ENCODE peak calls at places on chromosomes 12 and 14, in nine cellular contexts. One of them, this sample, is unnamed.
A peak's percentile ranks its signal among the peaks of the same experiment; 100 is the strongest.

GRCh38 chr14:101351769-101352168 is 209.5 kb upstream of the DIO3 start:
- DNase-seq in iPS DF 19.7: no peak
- DNase-seq in heart left ventricle: no peak
- DNase-seq in fibroblast of lung: no peak
- DNase-seq in H7: no peak
- DNase-seq in NCI-H187 treated with DMSO at 0.1 percent for 48 hours: no peak
- DNase-seq in GDM1: no peak
- DNase-seq in stomach: peak; percentile 14
- DNase-seq in astrocyte of the cerebellum: no peak
- DNase-seq in this sample: no peak

GRCh38 chr12:105705765-105706164 is 375.3 kb downstream of the C12orf75 start:
- DNase-seq in GDM1: no peak
- DNase-seq in heart left ventricle: peak; percentile 58
- DNase-seq in astrocyte of the cerebellum: peak; percentile 59
- DNase-seq in H7: no peak
- DNase-seq in stomach: peak; percentile 41
- DNase-seq in NCI-H187 treated with DMSO at 0.1 percent for 48 hours: no peak
- DNase-seq in iPS DF 19.7: no peak
- DNase-seq in fibroblast of lung: peak; percentile 79
- DNase-seq in this sample: peak; percentile 71

GRCh38 chr14:91425720-91426032 is 8.1 kb upstream of the CCDC88C start:
- DNase-seq in iPS DF 19.7: no peak
- DNase-seq in stomach: no peak
- DNase-seq in heart left ventricle: no peak
- DNase-seq in GDM1: no peak
- DNase-seq in H7: no peak
- DNase-seq in NCI-H187 treated with DMSO at 0.1 percent for 48 hours: no peak
- DNase-seq in astrocyte of the cerebellum: no peak
- DNase-seq in fibroblast of lung: no peak
- DNase-seq in this sample: no peak

GRCh38 chr12:124620606-124621295 is 53.3 kb upstream of the NCOR2 start:
- DNase-seq in iPS DF 19.7: no peak
- DNase-seq in GDM1: no peak
- DNase-seq in heart left ventricle: no peak
- DNase-seq in astrocyte of the cerebellum: no peak
- DNase-seq in stomach: no peak
- DNase-seq in fibroblast of lung: no peak
- DNase-seq in NCI-H187 treated with DMSO at 0.1 percent for 48 hours: no peak
- DNase-seq in H7: peak; percentile 58
- DNase-seq in this sample: peak; percentile 69

GRCh38 chr12:77865178-77865577 is 34.5 kb downstream of the NAV3 start:
- DNase-seq in fibroblast of lung: no peak
- DNase-seq in H7: no peak
- DNase-seq in iPS DF 19.7: no peak
- DNase-seq in stomach: no peak
- DNase-seq in GDM1: no peak
- DNase-seq in astrocyte of the cerebellum: no peak
- DNase-seq in heart left ventricle: no peak
- DNase-seq in NCI-H187 treated with DMSO at 0.1 percent for 48 hours: no peak
- DNase-seq in this sample: no peak

GRCh38 chr14:72876021-72876709 is 17.7 kb downstream of the DPF3 start:
- DNase-seq in iPS DF 19.7: no peak
- DNase-seq in astrocyte of the cerebellum: no peak
- DNase-seq in GDM1: no peak
- DNase-seq in fibroblast of lung: no peak
- DNase-seq in NCI-H187 treated with DMSO at 0.1 percent for 48 hours: no peak
- DNase-seq in heart left ventricle: no peak
- DNase-seq in H7: no peak
- DNase-seq in stomach: no peak
- DNase-seq in this sample: no peak

GRCh38 chr12:81809829-81810595 is 50.9 kb upstream of the PPFIA2 start:
- DNase-seq in H7: no peak
- DNase-seq in heart left ventricle: no peak
- DNase-seq in NCI-H187 treated with DMSO at 0.1 percent for 48 hours: no peak
- DNase-seq in astrocyte of the cerebellum: no peak
- DNase-seq in iPS DF 19.7: no peak
- DNase-seq in stomach: no peak
- DNase-seq in fibroblast of lung: no peak
- DNase-seq in GDM1: no peak
- DNase-seq in this sample: no peak

GRCh38 chr14:91390165-91390778 is 27.3 kb downstream of the CCDC88C start:
- DNase-seq in stomach: no peak
- DNase-seq in iPS DF 19.7: no peak
- DNase-seq in GDM1: no peak
- DNase-seq in astrocyte of the cerebellum: no peak
- DNase-seq in H7: no peak
- DNase-seq in fibroblast of lung: no peak
- DNase-seq in NCI-H187 treated with DMSO at 0.1 percent for 48 hours: no peak
- DNase-seq in heart left ventricle: no peak
- DNase-seq in this sample: no peak

GRCh38 chr12:45989857-45990467 is 412 bp downstream of the SCAF11 start:
- DNase-seq in NCI-H187 treated with DMSO at 0.1 percent for 48 hours: no peak
- DNase-seq in iPS DF 19.7: no peak
- DNase-seq in fibroblast of lung: peak; percentile 54
- DNase-seq in astrocyte of the cerebellum: no peak
- DNase-seq in heart left ventricle: peak; percentile 74
- DNase-seq in H7: no peak
- DNase-seq in GDM1: peak; percentile 61
- DNase-seq in stomach: peak; percentile 51
- DNase-seq in this sample: peak; percentile 62

GRCh38 chr12:80912906-80913769 is 24.6 kb downstream of the LIN7A start:
- DNase-seq in iPS DF 19.7: no peak
- DNase-seq in NCI-H187 treated with DMSO at 0.1 percent for 48 hours: no peak
- DNase-seq in astrocyte of the cerebellum: no peak
- DNase-seq in fibroblast of lung: peak; percentile 8
- DNase-seq in GDM1: no peak
- DNase-seq in H7: no peak
- DNase-seq in stomach: no peak
- DNase-seq in heart left ventricle: no peak
- DNase-seq in this sample: no peak

GRCh38 chr12:27821259-27821973 is 41.4 kb upstream of the MANSC4 start:
- DNase-seq in fibroblast of lung: peak; percentile 86
- DNase-seq in heart left ventricle: peak; percentile 16
- DNase-seq in H7: peak; percentile 69
- DNase-seq in astrocyte of the cerebellum: peak; percentile 79
- DNase-seq in GDM1: peak; percentile 19
- DNase-seq in stomach: peak; percentile 29
- DNase-seq in iPS DF 19.7: peak; percentile 47
- DNase-seq in NCI-H187 treated with DMSO at 0.1 percent for 48 hours: no peak
- DNase-seq in this sample: peak; percentile 89

GRCh38 chr12:106941481-106942156 is 14.1 kb upstream of the TMEM263 start:
- DNase-seq in iPS DF 19.7: no peak
- DNase-seq in astrocyte of the cerebellum: no peak
- DNase-seq in stomach: no peak
- DNase-seq in heart left ventricle: no peak
- DNase-seq in GDM1: no peak
- DNase-seq in NCI-H187 treated with DMSO at 0.1 percent for 48 hours: no peak
- DNase-seq in H7: no peak
- DNase-seq in fibroblast of lung: no peak
- DNase-seq in this sample: no peak

This sample was measured in iris pigment epithelial cell.